ENCODE peak calls at places on chromosomes 12 and 14, in nine cellular contexts. E is OCI-LY7; L is stomach; H is A673; G is transverse colon; F is IMR-90; X is neuronal stem cell; J is CD8-positive, alpha-beta T cell; K is colonic mucosa. B is an unnamed sample. For H3K4me1, the result is how much of the 10 kb centered on the place peaks cover.

GRCh38 chr14:72678360-72678759 is 215.5 kb downstream of the DPF3 start:
- DNase-seq in E (no peak), L (no peak), H (no peak), G (no peak), F (peak), X (no peak), J (no peak), K (no peak), B (no peak)

GRCh38 chr12:570949-571794 is 92.1 kb downstream of the NINJ2 start:
- DNase-seq in E (no peak), L (peak), H (peak), G (peak), F (peak), X (no peak), J (no peak), K (peak), B (peak)

GRCh38 chr12:125902991-125903390 is 837.8 kb downstream of the AACS start:
- DNase-seq in E (no peak), L (no peak), H (no peak), G (no peak), F (no peak), X (no peak), J (no peak), K (no peak), B (no peak)

GRCh38 chr12:102781117-102781516 is 135.9 kb downstream of the PAH start:
- DNase-seq in E (no peak), L (no peak), H (no peak), G (peak), F (no peak), X (no peak), J (no peak), K (no peak), B (no peak)

GRCh38 chr14:74985806-74986205 is 16.9 kb upstream of the EIF2B2 start:
- DNase-seq in E (no peak), L (no peak), H (no peak), G (no peak), F (no peak), X (no peak), J (no peak), K (no peak), B (no peak)

GRCh38 chr12:46808317-46808716 is 17.5 kb downstream of the SLC38A4 start:
- DNase-seq in E (no peak), L (no peak), H (no peak), G (no peak), F (no peak), X (no peak), J (no peak), K (no peak), B (no peak)

GRCh38 chr12:108966378-108967151 is 54.3 kb downstream of the SVOP start:
- DNase-seq in E (no peak), L (no peak), H (no peak), G (no peak), F (no peak), X (no peak), J (no peak), K (no peak), B (no peak)

GRCh38 chr12:122835693-122836026 is 403 bp downstream of the HIP1R start:
- DNase-seq in E (peak), L (no peak), H (no peak), G (peak), F (no peak), X (no peak), J (no peak), K (no peak), B (peak)

GRCh38 chr14:91237219-91237618 is 7.3 kb downstream of the GPR68 start:
- DNase-seq in E (no peak), L (no peak), H (no peak), G (no peak), F (peak), X (no peak), J (no peak), K (no peak), B (no peak)
- H3K27ac ChIP-seq in E (no peak), L (no peak), H (no peak), G (no peak), F (no peak), X (no peak), J (no peak), K (no peak), B (no peak)

GRCh38 chr12:51910168-51910567 is 2.9 kb downstream of the ACVRL1 start:
- DNase-seq in E (no peak), L (no peak), H (peak), G (no peak), F (no peak), X (no peak), J (no peak), K (no peak), B (no peak)
- H3K4me1 ChIP-seq in E (under half), L (under half), H (under half), G (under half), F (under half), X (under half), J (under half), K (under half), B (under half)

GRCh38 chr12:16586350-16587109 is 19.4 kb downstream of the LMO3 start:
- DNase-seq in E (no peak), L (no peak), H (no peak), G (no peak), F (peak), X (no peak), J (no peak), K (no peak), B (no peak)
- H3K27ac ChIP-seq in E (no peak), L (peak), H (peak), G (peak), F (no peak), X (no peak), J (no peak), K (no peak), B (no peak)

GRCh38 chr14:45140661-45141187 is 5.0 kb downstream of the FANCM start:
- DNase-seq in E (no peak), L (no peak), H (no peak), G (no peak), F (no peak), X (no peak), J (no peak), K (no peak), B (no peak)
- H3K4me1 ChIP-seq in E (under half), L (under half), H (under half), G (under half), F (under half), X (under half), J (under half), K (under half), B (under half)

GRCh38 chr12:52496054-52496453 is 3.0 kb upstream of the KRT6A start:
- DNase-seq in E (peak), L (no peak), H (no peak), G (no peak), F (no peak), X (no peak), J (no peak), K (no peak), B (no peak)
- H3K27ac ChIP-seq in E (no peak), L (no peak), H (no peak), G (no peak), F (no peak), X (no peak), J (no peak), K (no peak), B (no peak)

DNA sequence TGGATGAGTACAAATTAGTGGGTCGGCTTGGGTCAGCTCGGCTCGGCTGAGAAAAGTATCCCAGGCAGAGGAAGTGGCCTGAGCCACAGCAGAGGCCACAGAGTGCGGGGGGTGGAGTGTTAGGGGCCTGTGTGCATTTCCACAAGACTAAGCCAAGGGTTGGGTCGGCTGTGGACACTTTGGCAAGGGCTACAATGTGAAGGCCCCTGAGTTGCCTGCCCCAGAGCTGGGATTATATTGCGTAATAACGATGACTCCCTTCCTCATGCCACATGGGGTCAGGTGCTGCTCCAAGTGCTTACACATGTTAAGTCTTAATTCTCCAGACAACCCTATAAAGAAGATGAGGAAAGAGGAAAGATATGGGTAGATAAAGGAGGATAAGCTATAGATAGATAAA is 11.4 kb downstream of the EVL start:
- DNase-seq in E (no peak), L (no peak), H (no peak), G (no peak), F (peak), X (no peak), J (no peak), K (no peak), B (no peak)
- H3K4me1 ChIP-seq in E (under half), L (under half), H (under half), G (under half), F (under half), X (under half), J (half or more), K (under half), B (under half)